ENCODE peak calls at places on chromosomes 16 and 17, in nine cellular contexts. D is fibroblast of mammary gland, G is tibial artery, P is RWPE1, I is epithelial cell of esophagus, C is breast epithelium, T is stomach, W is fibroblast of lung, Q is cardiac muscle cell. B is an unnamed sample.

GRCh38 chr17:1999557-2000251 is 25.4 kb downstream of the RTN4RL1 start:
- DNase-seq in P (no peak), T (peak; percentile 81), C (peak; percentile 79), G (peak; percentile 36), D (no peak), I (peak; percentile 42), Q (peak; percentile 33), W (peak; percentile 34), B (no peak)

GRCh38 chr16:82384017-82384416 is 214.0 kb upstream of the MPHOSPH6 start:
- DNase-seq in D (no peak), Q (no peak), P (no peak), T (no peak), C (no peak), W (no peak), I (no peak), G (no peak), B (no peak)

GRCh38 chr17:73476890-73477350 is 165.1 kb upstream of the CDC42EP4 start:
- DNase-seq in T (no peak), D (no peak), W (no peak), P (no peak), Q (no peak), G (no peak), I (no peak), C (no peak), B (no peak)

GRCh38 chr17:77744268-77744988 is 214.1 kb upstream of the TNRC6C start:
- DNase-seq in C (no peak), D (peak; percentile 18), W (no peak), P (no peak), G (peak; percentile 59), Q (peak; percentile 17), I (no peak), T (no peak), B (no peak)

GRCh38 chr16:83995756-83996155 is 27.7 kb downstream of the NECAB2 start:
- DNase-seq in I (peak; percentile 39), G (no peak), P (no peak), Q (peak; percentile 14), D (no peak), T (peak; percentile 57), W (peak; percentile 16), C (no peak), B (no peak)

GRCh38 chr16:51431517-51432241 is 280.6 kb upstream of the SALL1 start:
- DNase-seq in T (no peak), P (peak; percentile 66), Q (peak; percentile 95), I (peak; percentile 94), W (peak; percentile 100), D (peak; percentile 99), C (no peak), G (no peak), B (peak; percentile 95)

GRCh38 chr17:6374761-6375312 is 60.1 kb downstream of the AIPL1 start:
- DNase-seq in I (peak; percentile 64), T (no peak), P (peak; percentile 84), C (no peak), G (no peak), Q (peak; percentile 6), D (peak; percentile 2), W (peak; percentile 90), B (peak; percentile 63)

GRCh38 chr17:74185786-74186185 is 17.7 kb upstream of the RPL38 start:
- DNase-seq in T (no peak), W (no peak), D (no peak), P (no peak), Q (no peak), G (no peak), C (no peak), I (no peak), B (no peak)

GRCh38 chr16:23092072-23092800 is 57.0 kb downstream of the USP31 start:
- DNase-seq in P (no peak), T (no peak), Q (no peak), D (no peak), I (no peak), C (no peak), G (no peak), W (no peak), B (no peak)

GRCh38 chr17:49209061-49209571 is 1.3 kb downstream of the GNGT2 start:
- DNase-seq in W (no peak), C (no peak), T (no peak), Q (no peak), G (no peak), D (no peak), I (peak; percentile 38), P (no peak), B (no peak)

GRCh38 chr17:7515912-7516610 is 31.9 kb downstream of the POLR2A start:
- DNase-seq in C (no peak), G (no peak), I (no peak), D (no peak), T (peak; percentile 28), W (peak; percentile 51), P (no peak), Q (peak; percentile 38), B (no peak)

GRCh38 chr16:66481081-66481942 is 54.2 kb downstream of the BEAN1 start:
- DNase-seq in Q (no peak), I (no peak), C (peak; percentile 45), D (no peak), T (no peak), W (no peak), P (no peak), G (peak; percentile 17), B (no peak)

GRCh38 chr17:51607512-51607911 is 347.2 kb downstream of the UTP18 start:
- DNase-seq in P (no peak), D (no peak), I (no peak), C (no peak), T (no peak), G (no peak), Q (no peak), W (no peak), B (no peak)

GRCh38 chr17:27522028-27522639 is 65.9 kb downstream of the KSR1 start:
- DNase-seq in I (no peak), D (no peak), Q (no peak), P (no peak), G (no peak), C (no peak), W (no peak), T (no peak), B (no peak)

GRCh38 chr17:76871668-76872067 is 3.5 kb downstream of the MGAT5B start:
- DNase-seq in I (no peak), D (no peak), C (no peak), Q (no peak), G (no peak), P (no peak), W (peak; percentile 8), T (no peak), B (no peak)

GRCh38 chr17:57442914-57443571 is 186.7 kb downstream of the MSI2 start:
- DNase-seq in P (peak; percentile 60), Q (peak; percentile 52), I (peak; percentile 72), W (peak; percentile 82), C (no peak), G (no peak), T (peak; percentile 36), D (no peak), B (peak; percentile 59)

GRCh38 chr17:31627960-31628359 is 231.1 kb downstream of the COPRS start:
- DNase-seq in I (peak; percentile 10), G (no peak), P (no peak), D (peak; percentile 84), W (peak; percentile 92), T (no peak), C (no peak), Q (no peak), B (no peak)

GRCh38 chr16:69567031-69567680 is 1.4 kb downstream of the NFAT5 start:
- DNase-seq in W (peak; percentile 31), D (no peak), P (peak; percentile 52), G (peak; percentile 27), T (no peak), C (no peak), Q (no peak), I (peak; percentile 61), B (peak; percentile 65)
- TF ChIP-seq CTCF in W (peak; percentile 31), D (peak; percentile 30), P (no peak), G (peak; percentile 16), T (no peak), C (no peak), Q (peak; percentile 17), I (peak; percentile 16), B (no peak)

DNA sequence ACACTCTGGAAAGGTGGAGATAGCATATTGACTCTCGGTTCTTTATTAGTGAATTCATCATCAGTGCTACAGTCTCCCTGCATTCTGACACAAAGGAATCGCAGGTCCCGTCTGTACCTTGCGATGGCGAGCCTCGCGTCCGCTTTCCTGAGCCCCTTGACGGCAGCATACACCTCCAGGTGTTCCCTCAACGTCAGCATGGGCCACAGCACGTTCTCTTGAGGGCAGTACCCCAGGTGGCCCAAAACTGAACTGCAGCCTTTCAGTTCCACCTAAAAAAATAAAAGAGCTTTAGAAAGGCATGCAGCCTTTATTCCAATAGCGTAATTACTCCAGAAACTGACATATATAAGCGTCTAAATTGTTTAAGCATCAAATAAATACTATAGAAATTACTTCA is 24.2 kb upstream of the ABCA9 start:
- DNase-seq in W (no peak), D (no peak), P (peak; percentile 17), G (no peak), I (peak; percentile 47), Q (no peak), T (no peak), C (no peak), B (no peak)
- TF ChIP-seq CTCF in W (peak; percentile 33), D (peak; percentile 36), P (peak; percentile 32), G (no peak), I (peak; percentile 58), Q (peak; percentile 38), T (no peak), C (no peak), B (no peak)

GRCh38 chr17:35645923-35646322 is 58.8 kb downstream of the AP2B1 start:
- DNase-seq in T (no peak), P (no peak), Q (no peak), W (peak; percentile 38), I (no peak), D (no peak), C (no peak), G (no peak), B (no peak)
- TF ChIP-seq CTCF in T (no peak), P (no peak), Q (no peak), W (no peak), I (no peak), D (no peak), C (no peak), G (no peak), B (no peak)

GRCh38 chr16:18068477-18068876 is 268.1 kb downstream of the NPIPA8 start:
- DNase-seq in P (no peak), T (no peak), G (no peak), W (no peak), Q (no peak), D (no peak), C (no peak), I (no peak), B (no peak)

GRCh38 chr16:18059089-18059488 is 277.4 kb downstream of the NPIPA8 start:
- DNase-seq in I (no peak), P (no peak), D (no peak), G (no peak), W (no peak), Q (no peak), C (no peak), T (no peak), B (no peak)

GRCh38 chr16:18059577-18059976 is 277.0 kb downstream of the NPIPA8 start:
- DNase-seq in D (no peak), I (no peak), T (no peak), C (no peak), W (no peak), G (no peak), P (no peak), Q (no peak), B (no peak)

DNA sequence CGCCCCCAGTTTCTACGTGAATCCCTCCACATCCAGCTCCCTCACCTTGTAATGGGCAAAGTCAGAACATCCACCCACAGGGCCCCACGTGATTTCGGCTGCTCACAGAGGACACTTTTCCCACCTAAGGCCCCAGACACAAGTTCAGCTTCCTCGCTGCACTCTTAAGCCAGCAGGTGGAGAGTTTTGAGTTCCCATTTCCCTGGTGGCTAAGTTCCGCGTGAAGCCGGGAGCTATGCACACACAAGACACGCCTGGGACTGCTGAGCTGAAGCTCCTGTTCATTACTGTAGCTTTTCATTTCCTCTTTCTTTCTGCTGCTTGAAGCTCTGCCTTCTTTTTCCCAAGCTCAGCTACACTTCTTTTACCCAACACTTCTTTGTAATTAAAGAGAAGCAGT is 273.8 kb downstream of the NPIPA8 start:
- DNase-seq in T (no peak), D (no peak), I (no peak), G (no peak), Q (no peak), P (no peak), W (no peak), C (no peak), B (no peak)
- TF ChIP-seq CTCF in T (no peak), D (no peak), I (no peak), G (no peak), Q (no peak), P (no peak), W (no peak), C (no peak), B (no peak)

B was measured in MCF 10A.